ENCODE peak calls at places on chromosomes 2 and 18, in six cellular contexts. N is GM04503, U is cardiac fibroblast, B is brain microvascular endothelial cell, J is nephron progenitor cell, G is naive B cell. L is an unnamed sample.
A peak's percentile ranks its signal among the peaks of the same experiment; 100 is the strongest.

GRCh38 chr2:109324859-109325258 is 195.9 kb downstream of the SH3RF3 start:
- DNase-seq in N (peak; percentile 96), U (peak; percentile 99), B (peak; percentile 89), J (no peak), G (no peak), L (no peak)

GRCh38 chr2:131048641-131049040 is 44.6 kb downstream of the FAM168B start:
- DNase-seq in N (no peak), U (no peak), B (no peak), J (no peak), G (no peak), L (no peak)

GRCh38 chr2:181575650-181576025 is 81.3 kb downstream of the CERKL start:
- DNase-seq in N (no peak), U (no peak), B (no peak), J (no peak), G (no peak), L (no peak)

GRCh38 chr2:61175036-61175435 is 13.0 kb downstream of the C2orf74 start:
- DNase-seq in N (no peak), U (no peak), B (no peak), J (no peak), G (no peak), L (no peak)

GRCh38 chr2:240590681-240591111 is 4.2 kb downstream of the CAPN10 start:
- DNase-seq in N (no peak), U (no peak), B (no peak), J (no peak), G (no peak), L (no peak)

GRCh38 chr18:38847326-38847725 is 1281.7 kb upstream of the CELF4 start:
- DNase-seq in N (no peak), U (no peak), B (no peak), J (no peak), G (no peak), L (no peak)

GRCh38 chr2:232315049-232315922 is 63.3 kb upstream of the ALPP start:
- DNase-seq in N (peak; percentile 86), U (peak; percentile 72), B (peak; percentile 59), J (no peak), G (peak; percentile 62), L (no peak)

GRCh38 chr18:56068030-56068671 is 480.2 kb upstream of the TCF4 start:
- DNase-seq in N (peak; percentile 66), U (peak; percentile 72), B (peak; percentile 63), J (no peak), G (no peak), L (no peak)

GRCh38 chr2:11309706-11310105 is 34.7 kb downstream of the ROCK2 start:
- DNase-seq in N (no peak), U (no peak), B (no peak), J (no peak), G (no peak), L (no peak)

GRCh38 chr18:57333941-57334340 is 18.4 kb upstream of the ST8SIA3 start:
- DNase-seq in N (no peak), U (no peak), B (no peak), J (peak; percentile 5), G (no peak), L (no peak)

GRCh38 chr2:26691881-26692813 is at the start of gene KCNK3:
- DNase-seq in N (no peak), U (peak; percentile 19), B (no peak), J (peak; percentile 90), G (no peak), L (peak; percentile 13)

GRCh38 chr2:118813601-118814000 is 33.8 kb downstream of the EN1 start:
- DNase-seq in N (no peak), U (no peak), B (no peak), J (no peak), G (no peak), L (no peak)

GRCh38 chr2:144350151-144350802 is 169.6 kb downstream of the ZEB2 start:
- DNase-seq in N (no peak), U (peak; percentile 83), B (peak; percentile 68), J (peak; percentile 6), G (no peak), L (no peak)

GRCh38 chr2:160427629-160428424 is 65.8 kb downstream of the RBMS1 start:
- DNase-seq in N (no peak), U (peak; percentile 91), B (peak; percentile 63), J (no peak), G (peak; percentile 43), L (peak; percentile 53)

GRCh38 chr2:1701556-1702185 is 42.6 kb downstream of the PXDN start:
- DNase-seq in N (no peak), U (no peak), B (no peak), J (peak; percentile 30), G (no peak), L (no peak)

GRCh38 chr2:28643324-28643723 is 108.3 kb upstream of the PPP1CB start:
- DNase-seq in N (no peak), U (peak; percentile 52), B (no peak), J (no peak), G (no peak), L (no peak)

GRCh38 chr2:196482119-196483065 is 157.1 kb upstream of the CCDC150 start:
- DNase-seq in N (no peak), U (peak; percentile 82), B (peak; percentile 72), J (no peak), G (no peak), L (no peak)

GRCh38 chr2:173669888-173670287 is 295.3 kb downstream of the SP3 start:
- DNase-seq in N (no peak), U (no peak), B (no peak), J (no peak), G (no peak), L (no peak)

GRCh38 chr2:189102735-189103134 is 76.8 kb downstream of the COL5A2 start:
- DNase-seq in N (no peak), U (no peak), B (no peak), J (no peak), G (no peak), L (no peak)

GRCh38 chr2:229996320-229996719 is 72.4 kb downstream of the SLC16A14 start:
- DNase-seq in N (peak; percentile 51), U (peak; percentile 44), B (no peak), J (no peak), G (no peak), L (no peak)

GRCh38 chr2:238020816-238021215 is 40.0 kb upstream of the SCLY start:
- DNase-seq in N (no peak), U (no peak), B (no peak), J (no peak), G (no peak), L (no peak)

GRCh38 chr2:190507135-190507534 is 27.4 kb downstream of the NEMP2 start:
- DNase-seq in N (no peak), U (no peak), B (no peak), J (no peak), G (no peak), L (no peak)

GRCh38 chr2:191280304-191280703 is 35.1 kb downstream of the MYO1B start:
- DNase-seq in N (no peak), U (no peak), B (no peak), J (no peak), G (no peak), L (no peak)

GRCh38 chr2:74391209-74391579 is 11.1 kb upstream of the DCTN1 start:
- DNase-seq in N (no peak), U (no peak), B (no peak), J (no peak), G (no peak), L (peak; percentile 32)

GRCh38 chr2:69082430-69082997 is 69.5 kb downstream of the ANTXR1 start:
- DNase-seq in N (peak; percentile 82), U (peak; percentile 92), B (peak; percentile 84), J (no peak), G (no peak), L (peak; percentile 45)

GRCh38 chr2:213214209-213214608 is 62.8 kb upstream of the IKZF2 start:
- DNase-seq in N (no peak), U (no peak), B (no peak), J (no peak), G (no peak), L (no peak)

GRCh38 chr18:24488824-24489493 is 28.5 kb downstream of the HRH4 start:
- DNase-seq in N (no peak), U (peak; percentile 62), B (no peak), J (no peak), G (peak; percentile 38), L (peak; percentile 25)

L was measured in COLO829.